ENCODE peak calls at places on chromosome 5, in six cellular contexts. N is hepatocyte, W is neuronal stem cell, H is PC-9, L is right cardiac atrium, F is SJCRH30. M is an unnamed sample.

GRCh38 chr5:174523311-174524159 is 200.8 kb upstream of the MSX2 start:
- DNase-seq in L (no peak), W (no peak), F (no peak), N (peak; percentile 50), H (no peak), M (no peak)

GRCh38 chr5:424259-425110 is 18.5 kb upstream of the EXOC3 start:
- DNase-seq in H (no peak), L (no peak), F (no peak), N (no peak), W (no peak), M (no peak)

GRCh38 chr5:74240783-74241750 is 399.5 kb downstream of the ENC1 start:
- DNase-seq in N (peak; percentile 39), L (no peak), W (no peak), F (peak; percentile 67), H (peak; percentile 96), M (no peak)

GRCh38 chr5:73815631-73816030 is 189.6 kb downstream of the ARHGEF28 start:
- DNase-seq in W (no peak), L (no peak), N (no peak), F (no peak), H (no peak), M (no peak)

GRCh38 chr5:173457482-173457881 is 129.3 kb upstream of the STC2 start:
- DNase-seq in F (peak; percentile 94), N (no peak), H (no peak), W (no peak), L (peak; percentile 60), M (no peak)

GRCh38 chr5:84115727-84116126 is 269.0 kb downstream of the EDIL3 start:
- DNase-seq in W (no peak), L (no peak), F (no peak), H (no peak), N (no peak), M (no peak)

GRCh38 chr5:158162479-158162878 is 303.5 kb upstream of the CLINT1 start:
- DNase-seq in N (no peak), F (no peak), W (no peak), L (no peak), H (no peak), M (no peak)

GRCh38 chr5:122653087-122654017 is 121.5 kb upstream of the SNX2 start:
- DNase-seq in N (no peak), H (peak; percentile 45), W (no peak), L (no peak), F (peak; percentile 8), M (no peak)

GRCh38 chr5:134046801-134047707 is 42.3 kb upstream of the VDAC1 start:
- DNase-seq in L (no peak), N (no peak), F (no peak), H (no peak), W (no peak), M (no peak)

GRCh38 chr5:9877473-9877872 is 247.3 kb upstream of the TAS2R1 start:
- DNase-seq in H (no peak), N (no peak), W (no peak), F (no peak), L (no peak), M (no peak)

GRCh38 chr5:179404321-179405053 is 59.2 kb upstream of the ADAMTS2 start:
- DNase-seq in L (no peak), H (no peak), F (no peak), N (peak; percentile 37), W (no peak), M (no peak)

GRCh38 chr5:108379722-108380530 is 2.0 kb downstream of the FBXL17 start:
- DNase-seq in N (peak; percentile 26), L (no peak), H (no peak), F (peak; percentile 15), W (no peak), M (no peak)

GRCh38 chr5:146906803-146907202 is 28.2 kb upstream of the PPP2R2B start:
- DNase-seq in L (no peak), H (no peak), W (no peak), F (peak; percentile 19), N (peak; percentile 9), M (peak; percentile 43)

GRCh38 chr5:138109463-138110265 is 25.8 kb downstream of the WNT8A start:
- DNase-seq in H (peak; percentile 35), N (no peak), W (no peak), F (no peak), L (no peak), M (no peak)

GRCh38 chr5:107670028-107670926 is 460 bp downstream of the EFNA5 start:
- DNase-seq in W (no peak), H (no peak), F (peak; percentile 77), N (peak; percentile 56), L (peak; percentile 72), M (no peak)

GRCh38 chr5:132385321-132386105 is 16.0 kb downstream of the SLC22A5 start:
- DNase-seq in L (no peak), N (peak; percentile 58), W (no peak), F (peak; percentile 46), H (peak; percentile 50), M (no peak)

GRCh38 chr5:157215826-157216167 is 35.2 kb downstream of the ITK start:
- DNase-seq in H (no peak), F (no peak), L (no peak), N (no peak), W (no peak), M (no peak)

GRCh38 chr5:133382661-133383579 is 229.4 kb downstream of the FSTL4 start:
- DNase-seq in L (no peak), N (no peak), W (no peak), H (no peak), F (no peak), M (no peak)

GRCh38 chr5:96984506-96985192 is 48.8 kb downstream of the LNPEP start:
- DNase-seq in N (peak; percentile 12), F (no peak), W (no peak), H (no peak), L (no peak), M (no peak)

GRCh38 chr5:53170748-53171349 is 61.3 kb upstream of the MOCS2 start:
- DNase-seq in N (peak; percentile 48), F (peak; percentile 17), L (no peak), H (no peak), W (peak; percentile 17), M (no peak)

GRCh38 chr5:54534306-54534705 is 16.7 kb downstream of the SNX18 start:
- DNase-seq in L (no peak), N (no peak), H (no peak), W (no peak), F (no peak), M (no peak)

GRCh38 chr5:54531536-54531935 is 14.0 kb downstream of the SNX18 start:
- DNase-seq in N (no peak), W (no peak), H (no peak), L (no peak), F (peak; percentile 43), M (no peak)

GRCh38 chr5:54537720-54538119 is 20.2 kb downstream of the SNX18 start:
- DNase-seq in H (no peak), F (no peak), N (no peak), W (no peak), L (no peak), M (no peak)

GRCh38 chr5:54535149-54535844 is 17.7 kb downstream of the SNX18 start:
- DNase-seq in W (no peak), F (no peak), L (no peak), N (no peak), H (no peak), M (no peak)

DNA sequence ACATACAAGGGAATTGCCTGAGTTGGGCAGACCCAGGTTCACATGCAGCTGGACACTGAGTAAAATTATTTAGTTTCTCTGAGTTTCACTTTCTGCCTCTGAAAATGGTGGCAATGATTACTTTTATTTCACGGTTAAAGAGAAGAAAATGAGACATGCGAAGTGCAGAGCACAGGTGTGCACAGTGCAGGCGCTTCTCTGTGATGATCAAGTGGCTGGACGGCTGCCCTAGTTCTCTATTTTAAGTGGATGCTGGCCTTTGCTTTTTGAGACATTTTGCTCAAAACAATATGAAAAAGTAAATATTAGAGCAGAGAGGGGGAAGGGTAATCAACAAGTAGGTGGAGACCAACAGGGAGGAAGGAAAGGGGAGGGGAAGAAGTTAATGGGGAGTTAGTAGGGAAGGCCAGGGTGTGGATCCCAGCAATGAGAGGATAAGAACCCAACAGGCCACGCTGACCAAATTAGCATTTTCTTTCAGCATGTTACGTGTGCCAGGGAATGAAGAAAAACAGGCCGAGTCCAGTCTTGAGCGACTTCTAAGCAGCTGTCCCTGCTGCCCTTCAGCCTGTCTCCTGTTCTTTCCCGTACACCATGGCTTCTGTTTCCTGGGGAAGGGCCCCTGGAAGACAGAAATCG is 16.1 kb downstream of the SNX18 start:
- DNase-seq in L (peak; percentile 62), F (no peak), H (no peak), W (no peak), N (peak; percentile 57), M (no peak)
- H3K4me3 ChIP-seq in L (no peak overlapping the region), F (no peak overlapping the region), H (no peak overlapping the region), W (peak overlapping the region; percentile 20), N (no peak overlapping the region), M (no peak overlapping the region)

GRCh38 chr5:43036856-43037711 is 3.0 kb downstream of the ANXA2R start:
- DNase-seq in L (peak; percentile 63), H (no peak), F (no peak), W (no peak), N (no peak), M (no peak)
- H3K4me3 ChIP-seq in L (peak overlapping the region; percentile 59), H (peak overlapping the region; percentile 76), F (no peak overlapping the region), W (no peak overlapping the region), N (no peak overlapping the region), M (no peak overlapping the region)

GRCh38 chr5:119453045-119453383 is 717 bp downstream of the HSD17B4 start:
- DNase-seq in W (no peak), L (no peak), H (no peak), N (no peak), F (no peak), M (no peak)
- H3K4me3 ChIP-seq in W (peak overlapping the region; percentile 88), L (peak overlapping the region; percentile 66), H (peak overlapping the region; percentile 79), N (peak overlapping the region; percentile 62), F (peak overlapping the region; percentile 96), M (peak overlapping the region; percentile 50)

GRCh38 chr5:1792842-1793266 is 6.8 kb downstream of the MRPL36 start:
- DNase-seq in L (no peak), N (no peak), F (peak; percentile 76), H (no peak), W (no peak), M (no peak)
- H3K4me3 ChIP-seq in L (no peak overlapping the region), N (no peak overlapping the region), F (peak overlapping the region; percentile 36), H (no peak overlapping the region), W (no peak overlapping the region), M (no peak overlapping the region)

M was measured in iPS DF 6.9.